ENCODE peak calls at places on chromosomes 13 and 19, in seven cellular contexts. One of them, this sample, is unnamed.
A peak's percentile ranks its signal among the peaks of the same experiment; 100 is the strongest.

GRCh38 chr13:79194272-79194671 is 211.8 kb downstream of the RBM26 start:
- DNase-seq in iPS-NIHi11: no peak
- DNase-seq in NCI-H526: no peak
- DNase-seq in 8988T: no peak
- DNase-seq in NCI-H774: no peak
- DNase-seq in NCI-H748 treated with DMSO at 0.1 percent for 48 hours: no peak
- DNase-seq in NCI-H1930: no peak
- DNase-seq in this sample: no peak

GRCh38 chr13:49540552-49540951 is 44.8 kb downstream of the PHF11 start:
- DNase-seq in iPS-NIHi11: no peak
- DNase-seq in NCI-H526: no peak
- DNase-seq in 8988T: no peak
- DNase-seq in NCI-H774: no peak
- DNase-seq in NCI-H748 treated with DMSO at 0.1 percent for 48 hours: no peak
- DNase-seq in NCI-H1930: no peak
- DNase-seq in this sample: no peak

GRCh38 chr13:112244061-112244460 is 132.1 kb upstream of the SPACA7 start:
- DNase-seq in iPS-NIHi11: no peak
- DNase-seq in NCI-H526: no peak
- DNase-seq in 8988T: no peak
- DNase-seq in NCI-H774: no peak
- DNase-seq in NCI-H748 treated with DMSO at 0.1 percent for 48 hours: no peak
- DNase-seq in NCI-H1930: no peak
- DNase-seq in this sample: no peak

GRCh38 chr19:17256130-17256529 is 8.4 kb downstream of the USHBP1 start:
- DNase-seq in iPS-NIHi11: no peak
- DNase-seq in NCI-H526: no peak
- DNase-seq in 8988T: no peak
- DNase-seq in NCI-H774: no peak
- DNase-seq in NCI-H748 treated with DMSO at 0.1 percent for 48 hours: no peak
- DNase-seq in NCI-H1930: no peak
- DNase-seq in this sample: no peak

GRCh38 chr13:114174529-114174941 is 4.5 kb upstream of the CFAP97D2 start:
- DNase-seq in iPS-NIHi11: no peak
- DNase-seq in NCI-H526: no peak
- DNase-seq in 8988T: no peak
- DNase-seq in NCI-H774: no peak
- DNase-seq in NCI-H748 treated with DMSO at 0.1 percent for 48 hours: no peak
- DNase-seq in NCI-H1930: no peak
- DNase-seq in this sample: no peak

GRCh38 chr13:31114641-31115040 is 47.1 kb downstream of the HSPH1 start:
- DNase-seq in iPS-NIHi11: no peak
- DNase-seq in NCI-H526: no peak
- DNase-seq in 8988T: no peak
- DNase-seq in NCI-H774: no peak
- DNase-seq in NCI-H748 treated with DMSO at 0.1 percent for 48 hours: no peak
- DNase-seq in NCI-H1930: no peak
- DNase-seq in this sample: no peak

GRCh38 chr13:32650705-32651311 is 64.6 kb downstream of the PDS5B start:
- DNase-seq in iPS-NIHi11: peak; percentile 61
- DNase-seq in NCI-H526: peak; percentile 54
- DNase-seq in 8988T: no peak
- DNase-seq in NCI-H774: no peak
- DNase-seq in NCI-H748 treated with DMSO at 0.1 percent for 48 hours: peak; percentile 92
- DNase-seq in NCI-H1930: peak; percentile 30
- DNase-seq in this sample: peak; percentile 42

GRCh38 chr13:20359335-20359734 is 127.2 kb upstream of the GJB6 start:
- DNase-seq in iPS-NIHi11: no peak
- DNase-seq in NCI-H526: no peak
- DNase-seq in 8988T: no peak
- DNase-seq in NCI-H774: no peak
- DNase-seq in NCI-H748 treated with DMSO at 0.1 percent for 48 hours: no peak
- DNase-seq in NCI-H1930: no peak
- DNase-seq in this sample: no peak

GRCh38 chr19:54390942-54391577 is 24.2 kb upstream of the TTYH1 start:
- DNase-seq in iPS-NIHi11: peak; percentile 53
- DNase-seq in NCI-H526: peak; percentile 83
- DNase-seq in 8988T: no peak
- DNase-seq in NCI-H774: peak; percentile 2
- DNase-seq in NCI-H748 treated with DMSO at 0.1 percent for 48 hours: peak; percentile 15
- DNase-seq in NCI-H1930: peak; percentile 68
- DNase-seq in this sample: peak; percentile 82

GRCh38 chr13:98873377-98874028 is 104.4 kb downstream of the DOCK9 start:
- DNase-seq in iPS-NIHi11: no peak
- DNase-seq in NCI-H526: no peak
- DNase-seq in 8988T: no peak
- DNase-seq in NCI-H774: no peak
- DNase-seq in NCI-H748 treated with DMSO at 0.1 percent for 48 hours: no peak
- DNase-seq in NCI-H1930: no peak
- DNase-seq in this sample: no peak

GRCh38 chr19:16301999-16302694 is 22.5 kb upstream of the KLF2 start:
- DNase-seq in iPS-NIHi11: no peak
- DNase-seq in NCI-H526: no peak
- DNase-seq in 8988T: peak; percentile 53
- DNase-seq in NCI-H774: no peak
- DNase-seq in NCI-H748 treated with DMSO at 0.1 percent for 48 hours: no peak
- DNase-seq in NCI-H1930: no peak
- DNase-seq in this sample: no peak

GRCh38 chr13:106246237-106246636 is 289.2 kb downstream of the EFNB2 start:
- DNase-seq in iPS-NIHi11: no peak
- DNase-seq in NCI-H526: no peak
- DNase-seq in 8988T: no peak
- DNase-seq in NCI-H774: no peak
- DNase-seq in NCI-H748 treated with DMSO at 0.1 percent for 48 hours: no peak
- DNase-seq in NCI-H1930: no peak
- DNase-seq in this sample: no peak

GRCh38 chr13:27578121-27579030 is 42.0 kb downstream of the LNX2 start:
- DNase-seq in iPS-NIHi11: no peak
- DNase-seq in NCI-H526: no peak
- DNase-seq in 8988T: no peak
- DNase-seq in NCI-H774: no peak
- DNase-seq in NCI-H748 treated with DMSO at 0.1 percent for 48 hours: no peak
- DNase-seq in NCI-H1930: no peak
- DNase-seq in this sample: no peak

GRCh38 chr13:86051134-86052103 is 252.2 kb upstream of the SLITRK6 start:
- DNase-seq in iPS-NIHi11: no peak
- DNase-seq in NCI-H526: no peak
- DNase-seq in 8988T: no peak
- DNase-seq in NCI-H774: no peak
- DNase-seq in NCI-H748 treated with DMSO at 0.1 percent for 48 hours: peak; percentile 42
- DNase-seq in NCI-H1930: no peak
- DNase-seq in this sample: no peak

GRCh38 chr13:50376895-50377575 is 361.8 kb downstream of the KCNRG start:
- DNase-seq in iPS-NIHi11: peak; percentile 43
- DNase-seq in NCI-H526: no peak
- DNase-seq in 8988T: no peak
- DNase-seq in NCI-H774: no peak
- DNase-seq in NCI-H748 treated with DMSO at 0.1 percent for 48 hours: no peak
- DNase-seq in NCI-H1930: no peak
- DNase-seq in this sample: no peak

GRCh38 chr19:11251217-11251616 is 11.1 kb downstream of the DOCK6 start:
- DNase-seq in iPS-NIHi11: no peak
- DNase-seq in NCI-H526: no peak
- DNase-seq in 8988T: no peak
- DNase-seq in NCI-H774: no peak
- DNase-seq in NCI-H748 treated with DMSO at 0.1 percent for 48 hours: no peak
- DNase-seq in NCI-H1930: no peak
- DNase-seq in this sample: no peak

GRCh38 chr13:90717451-90717936 is 630.0 kb upstream of the MIR17HG start:
- DNase-seq in iPS-NIHi11: peak; percentile 29
- DNase-seq in NCI-H526: no peak
- DNase-seq in 8988T: no peak
- DNase-seq in NCI-H774: no peak
- DNase-seq in NCI-H748 treated with DMSO at 0.1 percent for 48 hours: no peak
- DNase-seq in NCI-H1930: no peak
- DNase-seq in this sample: no peak

GRCh38 chr13:74114202-74114601 is 20.0 kb downstream of the KLF12 start:
- DNase-seq in iPS-NIHi11: no peak
- DNase-seq in NCI-H526: no peak
- DNase-seq in 8988T: no peak
- DNase-seq in NCI-H774: no peak
- DNase-seq in NCI-H748 treated with DMSO at 0.1 percent for 48 hours: no peak
- DNase-seq in NCI-H1930: no peak
- DNase-seq in this sample: no peak

GRCh38 chr19:3721131-3721899 is 13.1 kb downstream of the TJP3 start:
- DNase-seq in iPS-NIHi11: peak; percentile 95
- DNase-seq in NCI-H526: peak; percentile 68
- DNase-seq in 8988T: peak; percentile 80
- DNase-seq in NCI-H774: peak; percentile 96
- DNase-seq in NCI-H748 treated with DMSO at 0.1 percent for 48 hours: peak; percentile 47
- DNase-seq in NCI-H1930: peak; percentile 77
- DNase-seq in this sample: peak; percentile 83

GRCh38 chr13:91693466-91693865 is 295.0 kb downstream of the GPC5 start:
- DNase-seq in iPS-NIHi11: no peak
- DNase-seq in NCI-H526: no peak
- DNase-seq in 8988T: no peak
- DNase-seq in NCI-H774: no peak
- DNase-seq in NCI-H748 treated with DMSO at 0.1 percent for 48 hours: no peak
- DNase-seq in NCI-H1930: no peak
- DNase-seq in this sample: no peak

GRCh38 chr13:42990147-42990990 is 1.7 kb downstream of the EPSTI1 start:
- DNase-seq in iPS-NIHi11: no peak
- DNase-seq in NCI-H526: no peak
- DNase-seq in 8988T: no peak
- DNase-seq in NCI-H774: no peak
- DNase-seq in NCI-H748 treated with DMSO at 0.1 percent for 48 hours: peak; percentile 67
- DNase-seq in NCI-H1930: peak; percentile 34
- DNase-seq in this sample: no peak

GRCh38 chr19:29841209-29841558 is 29.4 kb downstream of the CCNE1 start:
- DNase-seq in iPS-NIHi11: no peak
- DNase-seq in NCI-H526: no peak
- DNase-seq in 8988T: peak; percentile 58
- DNase-seq in NCI-H774: no peak
- DNase-seq in NCI-H748 treated with DMSO at 0.1 percent for 48 hours: no peak
- DNase-seq in NCI-H1930: no peak
- DNase-seq in this sample: no peak

GRCh38 chr13:112103260-112103843 is 36.4 kb downstream of the SOX1 start:
- DNase-seq in iPS-NIHi11: no peak
- DNase-seq in NCI-H526: no peak
- DNase-seq in 8988T: no peak
- DNase-seq in NCI-H774: no peak
- DNase-seq in NCI-H748 treated with DMSO at 0.1 percent for 48 hours: no peak
- DNase-seq in NCI-H1930: no peak
- DNase-seq in this sample: no peak